ENCODE peak calls at places on chromosome 14, in six cellular contexts. T, R, C, F, A and W are unnamed samples.

GRCh38 chr14:38405851-38406630 is 150.1 kb upstream of the CLEC14A start:
- DNase-seq in T (peak; percentile 66), R (peak; percentile 75), C (peak; percentile 40), F (peak; percentile 39), A (no peak), W (no peak)

GRCh38 chr14:99548285-99548684 is 55.7 kb downstream of the CCDC85C start:
- DNase-seq in T (no peak), R (no peak), C (no peak), F (no peak), A (no peak), W (no peak)

GRCh38 chr14:102058931-102059330 is 27.9 kb downstream of the HSP90AA1 start:
- DNase-seq in T (no peak), R (no peak), C (no peak), F (no peak), A (no peak), W (no peak)

GRCh38 chr14:89237923-89238529 is 179.0 kb downstream of the FOXN3 start:
- DNase-seq in T (peak; percentile 19), R (no peak), C (no peak), F (peak; percentile 51), A (no peak), W (peak; percentile 20)

GRCh38 chr14:32509632-32510187 is 180.6 kb downstream of the AKAP6 start:
- DNase-seq in T (peak; percentile 97), R (peak; percentile 73), C (no peak), F (no peak), A (no peak), W (peak; percentile 46)

GRCh38 chr14:88323086-88323519 is at the start of gene KCNK10:
- DNase-seq in T (no peak), R (no peak), C (no peak), F (peak; percentile 36), A (peak; percentile 54), W (no peak)

GRCh38 chr14:104758981-104759975 is 6.3 kb downstream of the SIVA1 start:
- DNase-seq in T (no peak), R (no peak), C (no peak), F (no peak), A (no peak), W (peak; percentile 95)

GRCh38 chr14:67491741-67492504 is 3.4 kb upstream of the TMEM229B start:
- DNase-seq in T (no peak), R (no peak), C (no peak), F (no peak), A (no peak), W (no peak)

GRCh38 chr14:75411194-75411552 is 16.6 kb upstream of the JDP2 start:
- DNase-seq in T (no peak), R (no peak), C (no peak), F (no peak), A (no peak), W (no peak)

GRCh38 chr14:70822706-70823185 is 13.4 kb upstream of the MAP3K9 start:
- DNase-seq in T (peak; percentile 2), R (peak; percentile 52), C (peak; percentile 58), F (peak; percentile 87), A (peak; percentile 83), W (peak; percentile 67)

GRCh38 chr14:64973026-64973442 is 898 bp upstream of the RAB15 start:
- DNase-seq in T (no peak), R (no peak), C (no peak), F (no peak), A (no peak), W (no peak)

GRCh38 chr14:91175296-91175695 is 61.4 kb downstream of the DGLUCY start:
- DNase-seq in T (no peak), R (no peak), C (no peak), F (no peak), A (no peak), W (no peak)

GRCh38 chr14:84485016-84485415 is 1044.9 kb upstream of the FLRT2 start:
- DNase-seq in T (no peak), R (no peak), C (no peak), F (no peak), A (no peak), W (no peak)

GRCh38 chr14:103329421-103330347 is 4.4 kb upstream of the EIF5 start:
- DNase-seq in T (peak; percentile 40), R (no peak), C (no peak), F (no peak), A (no peak), W (no peak)

GRCh38 chr14:58488550-58488949 is 61.0 kb downstream of the KIAA0586 start:
- DNase-seq in T (peak; percentile 50), R (peak; percentile 40), C (no peak), F (no peak), A (no peak), W (no peak)

GRCh38 chr14:48563465-48563864 is 888.1 kb upstream of the MDGA2 start:
- DNase-seq in T (peak; percentile 22), R (no peak), C (no peak), F (peak; percentile 90), A (no peak), W (peak; percentile 74)

GRCh38 chr14:89201645-89202044 is 215.4 kb downstream of the FOXN3 start:
- DNase-seq in T (no peak), R (no peak), C (no peak), F (no peak), A (no peak), W (no peak)

GRCh38 chr14:23648764-23649460 is 12.7 kb downstream of the DHRS2 start:
- DNase-seq in T (no peak), R (no peak), C (no peak), F (no peak), A (no peak), W (no peak)

GRCh38 chr14:23646648-23647549 is 10.7 kb downstream of the DHRS2 start:
- DNase-seq in T (no peak), R (no peak), C (no peak), F (no peak), A (no peak), W (no peak)

GRCh38 chr14:23645504-23645811 is 9.3 kb downstream of the DHRS2 start:
- DNase-seq in T (no peak), R (no peak), C (no peak), F (no peak), A (no peak), W (no peak)

GRCh38 chr14:23645812-23646647 is 9.9 kb downstream of the DHRS2 start:
- DNase-seq in T (no peak), R (no peak), C (no peak), F (no peak), A (no peak), W (no peak)

GRCh38 chr14:23647619-23648018 is 11.5 kb downstream of the DHRS2 start:
- DNase-seq in T (no peak), R (no peak), C (no peak), F (no peak), A (no peak), W (no peak)
- H3K14ac ChIP-seq in T (no peak overlapping the region), R (no peak overlapping the region), C (peak overlapping the region; percentile 42), F (no peak overlapping the region), A (no peak overlapping the region), W (peak overlapping the region; percentile 33)

GRCh38 chr14:60315591-60315990 is 66.6 kb downstream of the PPM1A start:
- DNase-seq in T (no peak), R (no peak), C (no peak), F (no peak), A (no peak), W (no peak)

GRCh38 chr14:60315181-60315580 is 66.2 kb downstream of the PPM1A start:
- DNase-seq in T (no peak), R (no peak), C (no peak), F (no peak), A (no peak), W (peak; percentile 60)

GRCh38 chr14:60310086-60310684 is 61.2 kb downstream of the PPM1A start:
- DNase-seq in T (peak; percentile 31), R (no peak), C (no peak), F (no peak), A (no peak), W (peak; percentile 10)

GRCh38 chr14:60313093-60313492 is 64.1 kb downstream of the PPM1A start:
- DNase-seq in T (no peak), R (no peak), C (no peak), F (no peak), A (no peak), W (no peak)

DNA sequence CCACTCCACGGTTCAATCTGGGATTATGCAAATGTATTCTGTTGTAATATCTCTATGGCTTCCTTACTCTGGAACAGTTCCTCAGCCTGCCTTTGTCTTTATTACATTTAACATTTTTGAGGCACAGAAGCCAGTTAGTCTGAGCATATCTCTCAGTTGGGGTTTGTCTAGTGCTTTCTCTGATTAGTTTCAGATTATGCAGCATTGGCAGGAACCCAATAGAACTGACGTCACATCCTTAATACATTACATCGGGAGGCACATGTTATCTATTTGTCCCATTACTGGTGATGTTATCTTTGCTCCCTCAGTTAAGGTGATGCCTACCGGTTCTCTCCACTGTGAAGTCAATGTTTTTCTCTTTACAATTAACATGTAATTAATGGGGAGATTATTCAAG is 62.4 kb downstream of the PPM1A start:
- DNase-seq in T (peak; percentile 66), R (peak; percentile 21), C (no peak), F (no peak), A (no peak), W (no peak)
- H3K4me1 ChIP-seq in T (no peaks in the 10 kb centered on the region), R (no peaks in the 10 kb centered on the region), C (peaks cover 11% of the 10 kb centered on the region), F (peaks cover 14% of the 10 kb centered on the region), A (peaks cover 20% of the 10 kb centered on the region), W (no peaks in the 10 kb centered on the region)

DNA sequence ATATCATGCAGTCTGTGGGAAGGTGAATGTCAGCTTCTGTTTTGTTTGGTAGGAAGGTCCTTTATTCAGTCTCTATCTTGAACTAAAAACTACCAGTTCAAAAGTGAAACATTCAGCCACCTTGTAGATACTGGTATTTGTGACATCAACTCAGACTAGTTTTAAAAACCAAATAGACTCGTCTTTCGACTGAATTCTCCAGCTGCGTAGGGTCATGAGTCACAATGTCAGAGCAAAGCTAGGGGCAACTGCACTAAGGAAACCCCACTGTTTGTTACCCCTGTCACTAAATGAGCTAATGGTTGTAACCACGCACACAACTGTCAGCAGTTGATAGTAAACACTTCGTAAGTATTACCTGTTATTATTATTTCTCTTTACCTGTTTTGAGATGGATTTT is 144.6 kb downstream of the PRIMA1 start:
- DNase-seq in T (no peak), R (no peak), C (no peak), F (no peak), A (no peak), W (peak; percentile 34)
- H3K14ac ChIP-seq in T (no peak overlapping the region), R (no peak overlapping the region), C (no peak overlapping the region), F (no peak overlapping the region), A (no peak overlapping the region), W (no peak overlapping the region)

GRCh38 chr14:95523818-95524448 is 7.5 kb upstream of the SYNE3 start:
- DNase-seq in T (peak; percentile 89), R (peak; percentile 88), C (no peak), F (no peak), A (no peak), W (peak; percentile 81)
- H3K4me1 ChIP-seq in T (peaks cover 47% of the 10 kb centered on the region), R (peaks cover 11% of the 10 kb centered on the region), C (peaks cover 1% of the 10 kb centered on the region), F (no peaks in the 10 kb centered on the region), A (peaks cover 9% of the 10 kb centered on the region), W (peaks cover 20% of the 10 kb centered on the region)

GRCh38 chr14:97210202-97210601 is 413.0 kb downstream of the VRK1 start:
- DNase-seq in T (no peak), R (no peak), C (no peak), F (no peak), A (no peak), W (no peak)
- H3K14ac ChIP-seq in T (no peak overlapping the region), R (no peak overlapping the region), C (no peak overlapping the region), F (no peak overlapping the region), A (no peak overlapping the region), W (no peak overlapping the region)

GRCh38 chr14:82045339-82045738 is 511.7 kb upstream of the SEL1L start:
- DNase-seq in T (no peak), R (no peak), C (no peak), F (no peak), A (no peak), W (no peak)
- H3K4me1 ChIP-seq in T (no peaks in the 10 kb centered on the region), R (no peaks in the 10 kb centered on the region), C (no peaks in the 10 kb centered on the region), F (no peaks in the 10 kb centered on the region), A (no peaks in the 10 kb centered on the region), W (no peaks in the 10 kb centered on the region)